ENCODE peak calls at places on chromosomes 3 and 15, in ten cellular contexts. O, B, Z, T, H, Q, F, M, P and L are unnamed samples.

GRCh38 chr3:122331886-122332285 is 6.8 kb downstream of the CSTA start:
- DNase-seq in O (no peak), B (peak), Z (no peak), T (no peak), H (no peak), Q (no peak), F (no peak), M (no peak), P (no peak), L (no peak)

GRCh38 chr15:79090487-79091203 is at the start of gene RASGRF1:
- DNase-seq in O (no peak), B (peak), Z (no peak), T (peak), H (no peak), Q (no peak), F (no peak), M (no peak), P (peak), L (no peak)

GRCh38 chr15:25783607-25784131 is 79.5 kb downstream of the ATP10A start:
- DNase-seq in O (no peak), B (peak), Z (no peak), T (no peak), H (peak), Q (no peak), F (peak), M (no peak), P (no peak), L (no peak)

GRCh38 chr3:72151465-72152238 is 366.7 kb upstream of the PROK2 start:
- DNase-seq in O (no peak), B (no peak), Z (no peak), T (no peak), H (no peak), Q (no peak), F (no peak), M (no peak), P (no peak), L (no peak)

GRCh38 chr15:45129651-45130129 is at the start of the genes DUOX1 and DUOXA1:
- DNase-seq in O (peak), B (peak), Z (no peak), T (no peak), H (no peak), Q (peak), F (no peak), M (no peak), P (peak), L (peak)

GRCh38 chr15:42721016-42721415 is 15.9 kb downstream of the CDAN1 start:
- DNase-seq in O (no peak), B (no peak), Z (no peak), T (no peak), H (no peak), Q (no peak), F (no peak), M (no peak), P (no peak), L (no peak)

GRCh38 chr15:38053244-38053643 is 118.8 kb downstream of the TMCO5A start:
- DNase-seq in O (no peak), B (no peak), Z (no peak), T (no peak), H (no peak), Q (no peak), F (no peak), M (no peak), P (no peak), L (no peak)

GRCh38 chr3:192901435-192901834 is 16.2 kb downstream of the MB21D2 start:
- DNase-seq in O (no peak), B (no peak), Z (no peak), T (no peak), H (no peak), Q (no peak), F (no peak), M (no peak), P (no peak), L (no peak)

GRCh38 chr3:50568947-50569749 is at the start of gene HEMK1:
- DNase-seq in O (peak), B (peak), Z (peak), T (no peak), H (peak), Q (peak), F (peak), M (peak), P (peak), L (peak)

GRCh38 chr15:37099321-37100108 is 834 bp downstream of the MEIS2 start:
- DNase-seq in O (peak), B (peak), Z (no peak), T (no peak), H (peak), Q (no peak), F (no peak), M (no peak), P (no peak), L (no peak)

GRCh38 chr15:77292924-77293558 is 126.9 kb downstream of the PEAK1 start:
- DNase-seq in O (no peak), B (no peak), Z (no peak), T (no peak), H (no peak), Q (no peak), F (no peak), M (no peak), P (no peak), L (no peak)

GRCh38 chr3:185688808-185689207 is 102.7 kb downstream of the SENP2 start:
- DNase-seq in O (peak), B (no peak), Z (no peak), T (no peak), H (no peak), Q (no peak), F (no peak), M (peak), P (peak), L (no peak)

GRCh38 chr3:8442993-8443670 is 58.5 kb upstream of the LMCD1 start:
- DNase-seq in O (no peak), B (no peak), Z (no peak), T (no peak), H (no peak), Q (no peak), F (no peak), M (no peak), P (no peak), L (no peak)

GRCh38 chr15:45326280-45326679 is 52.1 kb downstream of the GATM start:
- DNase-seq in O (no peak), B (peak), Z (no peak), T (no peak), H (no peak), Q (no peak), F (no peak), M (no peak), P (no peak), L (no peak)

GRCh38 chr3:70546679-70547078 is 234.2 kb upstream of the MDFIC2 start:
- DNase-seq in O (no peak), B (no peak), Z (no peak), T (no peak), H (no peak), Q (no peak), F (no peak), M (no peak), P (no peak), L (no peak)

GRCh38 chr3:10551821-10552630 is 46.6 kb upstream of the ATP2B2 start:
- DNase-seq in O (peak), B (no peak), Z (peak), T (peak), H (peak), Q (no peak), F (peak), M (no peak), P (peak), L (no peak)

GRCh38 chr3:192833177-192833890 is 84.3 kb downstream of the MB21D2 start:
- DNase-seq in O (no peak), B (no peak), Z (no peak), T (no peak), H (no peak), Q (no peak), F (no peak), M (no peak), P (no peak), L (no peak)

GRCh38 chr3:170745211-170745718 is 124.7 kb downstream of the RPL22L1 start:
- DNase-seq in O (no peak), B (no peak), Z (no peak), T (no peak), H (no peak), Q (no peak), F (no peak), M (no peak), P (no peak), L (no peak)

GRCh38 chr3:101803152-101803782 is 24.3 kb downstream of the NXPE3 start:
- DNase-seq in O (peak), B (peak), Z (peak), T (no peak), H (peak), Q (peak), F (no peak), M (no peak), P (peak), L (peak)

GRCh38 chr15:84992157-84992940 is 10.7 kb downstream of the PDE8A start:
- DNase-seq in O (peak), B (no peak), Z (no peak), T (no peak), H (no peak), Q (no peak), F (no peak), M (peak), P (no peak), L (no peak)

GRCh38 chr3:104514776-104515175 is 851.9 kb upstream of the ALCAM start:
- DNase-seq in O (no peak), B (no peak), Z (no peak), T (no peak), H (no peak), Q (no peak), F (no peak), M (no peak), P (no peak), L (no peak)

GRCh38 chr15:25734680-25735355 is 128.3 kb downstream of the ATP10A start:
- DNase-seq in O (no peak), B (no peak), Z (no peak), T (peak), H (peak), Q (peak), F (no peak), M (no peak), P (no peak), L (no peak)

GRCh38 chr3:4071481-4072184 is 231.5 kb upstream of the SETMAR start:
- DNase-seq in O (no peak), B (peak), Z (no peak), T (no peak), H (no peak), Q (peak), F (no peak), M (no peak), P (no peak), L (no peak)

GRCh38 chr3:55880357-55880756 is 393.3 kb upstream of the WNT5A start:
- DNase-seq in O (no peak), B (no peak), Z (no peak), T (no peak), H (no peak), Q (no peak), F (no peak), M (no peak), P (no peak), L (no peak)

GRCh38 chr3:149306751-149307434 is 26.5 kb downstream of the TM4SF18 start:
- DNase-seq in O (no peak), B (no peak), Z (no peak), T (no peak), H (no peak), Q (no peak), F (no peak), M (no peak), P (no peak), L (no peak)

GRCh38 chr15:89749951-89750559 is 994 bp downstream of the MESP1 start:
- DNase-seq in O (no peak), B (no peak), Z (no peak), T (no peak), H (no peak), Q (no peak), F (no peak), M (no peak), P (peak), L (no peak)

GRCh38 chr3:147117631-147118030 is 288.7 kb downstream of the ZIC4 start:
- DNase-seq in O (no peak), B (no peak), Z (no peak), T (no peak), H (no peak), Q (no peak), F (no peak), M (no peak), P (no peak), L (no peak)

GRCh38 chr3:99842826-99843589 is 25.3 kb downstream of the CMSS1 start:
- DNase-seq in O (peak), B (peak), Z (peak), T (no peak), H (no peak), Q (no peak), F (no peak), M (no peak), P (no peak), L (no peak)

GRCh38 chr3:124654470-124654845 is 75.8 kb upstream of the UMPS start:
- DNase-seq in O (no peak), B (no peak), Z (no peak), T (no peak), H (no peak), Q (no peak), F (no peak), M (no peak), P (no peak), L (no peak)

GRCh38 chr15:96457852-96458251 is 127.4 kb downstream of the NR2F2 start:
- DNase-seq in O (no peak), B (no peak), Z (no peak), T (no peak), H (no peak), Q (no peak), F (no peak), M (no peak), P (no peak), L (no peak)

GRCh38 chr3:70849911-70850699 is 537.7 kb upstream of the MDFIC2 start:
- DNase-seq in O (peak), B (no peak), Z (no peak), T (no peak), H (peak), Q (no peak), F (no peak), M (peak), P (no peak), L (peak)

GRCh38 chr15:87566236-87566635 is 690.3 kb downstream of the NTRK3 start:
- DNase-seq in O (no peak), B (no peak), Z (no peak), T (no peak), H (no peak), Q (no peak), F (no peak), M (no peak), P (no peak), L (no peak)

DNA sequence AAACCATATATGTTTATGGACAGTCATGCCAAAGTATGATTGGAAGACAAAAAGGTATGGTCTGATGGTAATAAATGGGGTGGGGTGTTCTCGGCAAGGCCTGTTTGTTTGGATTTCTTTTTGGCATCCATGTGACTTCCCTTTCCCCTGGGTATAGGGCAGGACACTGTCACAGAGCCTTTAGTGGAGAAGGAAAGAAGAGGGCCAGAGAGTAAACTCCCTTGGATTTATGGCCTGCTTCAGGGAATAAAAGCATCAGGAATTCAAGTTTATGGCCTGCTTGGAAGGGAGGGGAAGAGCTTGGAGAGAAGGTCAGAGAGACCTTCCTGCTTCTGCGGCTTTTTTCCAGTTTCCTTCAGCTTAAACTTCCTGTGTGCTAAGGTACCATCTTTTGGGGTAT is 179.4 kb upstream of the ADAMTS9 start:
- DNase-seq in O (no peak), B (no peak), Z (no peak), T (no peak), H (no peak), Q (no peak), F (no peak), M (no peak), P (no peak), L (no peak)
- H3K4me3 ChIP-seq in O (no peak), B (no peak), Z (no peak), T (no peak), H (no peak), Q (no peak), F (no peak), M (no peak), P (no peak), L (no peak)

GRCh38 chr3:23653647-23654525 is 151.9 kb upstream of the UBE2E1 start:
- DNase-seq in O (no peak), B (no peak), Z (no peak), T (no peak), H (no peak), Q (no peak), F (no peak), M (no peak), P (no peak), L (no peak)
- TF ChIP-seq POLR2AphosphoS5 in O (no peak), B (no peak), Z (no peak), T (no peak), H (no peak), Q (no peak), F (no peak), M (no peak), P (no peak), L (no peak)

GRCh38 chr3:43341788-43342187 is 55.4 kb downstream of the SNRK start:
- DNase-seq in O (no peak), B (no peak), Z (no peak), T (no peak), H (no peak), Q (no peak), F (no peak), M (no peak), P (no peak), L (no peak)
- H3K4me3 ChIP-seq in O (no peak), B (no peak), Z (no peak), T (no peak), H (no peak), Q (no peak), F (no peak), M (no peak), P (no peak), L (no peak)

DNA sequence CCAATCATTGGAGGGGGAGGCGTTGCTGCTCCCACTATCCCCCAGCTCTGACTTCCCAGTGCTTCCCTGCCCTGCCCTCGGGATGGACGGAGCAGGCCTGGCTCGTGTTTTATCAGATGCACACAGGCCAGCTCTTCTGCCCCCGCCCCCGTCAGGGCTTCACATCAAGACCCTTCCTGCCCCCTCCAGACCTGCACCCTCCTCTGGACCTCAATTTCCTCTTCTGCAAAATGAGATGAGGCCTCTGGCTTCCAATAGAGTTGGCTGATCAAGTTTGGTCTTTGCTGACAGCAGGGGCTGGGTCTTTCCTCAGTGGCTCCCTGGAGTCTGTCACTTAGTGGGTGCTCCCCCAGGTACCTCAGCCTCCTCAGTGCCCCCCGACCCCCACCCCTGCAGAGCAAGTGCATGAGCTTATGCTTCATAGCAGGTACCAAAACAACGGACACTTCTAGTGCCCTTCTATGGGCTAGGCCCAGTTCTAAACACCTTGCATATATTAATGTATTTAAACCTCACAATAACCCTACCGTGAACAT is 6.8 kb upstream of the PLXND1 start:
- DNase-seq in O (no peak), B (no peak), Z (no peak), T (no peak), H (no peak), Q (no peak), F (no peak), M (no peak), P (no peak), L (no peak)
- TF ChIP-seq POLR2AphosphoS5 in O (no peak), B (no peak), Z (no peak), T (no peak), H (no peak), Q (no peak), F (no peak), M (no peak), P (no peak), L (no peak)

GRCh38 chr15:31473384-31474058 is 146.9 kb downstream of the KLF13 start:
- DNase-seq in O (no peak), B (no peak), Z (no peak), T (no peak), H (no peak), Q (peak), F (peak), M (no peak), P (no peak), L (no peak)

GRCh38 chr15:31472636-31473383 is 146.2 kb downstream of the KLF13 start:
- DNase-seq in O (no peak), B (no peak), Z (no peak), T (no peak), H (no peak), Q (peak), F (peak), M (no peak), P (no peak), L (no peak)

GRCh38 chr15:31476411-31476810 is 149.8 kb downstream of the KLF13 start:
- DNase-seq in O (no peak), B (no peak), Z (no peak), T (no peak), H (peak), Q (peak), F (peak), M (no peak), P (no peak), L (no peak)

GRCh38 chr15:31471731-31472430 is 145.2 kb downstream of the KLF13 start:
- DNase-seq in O (no peak), B (no peak), Z (no peak), T (no peak), H (no peak), Q (no peak), F (peak), M (no peak), P (peak), L (no peak)

DNA sequence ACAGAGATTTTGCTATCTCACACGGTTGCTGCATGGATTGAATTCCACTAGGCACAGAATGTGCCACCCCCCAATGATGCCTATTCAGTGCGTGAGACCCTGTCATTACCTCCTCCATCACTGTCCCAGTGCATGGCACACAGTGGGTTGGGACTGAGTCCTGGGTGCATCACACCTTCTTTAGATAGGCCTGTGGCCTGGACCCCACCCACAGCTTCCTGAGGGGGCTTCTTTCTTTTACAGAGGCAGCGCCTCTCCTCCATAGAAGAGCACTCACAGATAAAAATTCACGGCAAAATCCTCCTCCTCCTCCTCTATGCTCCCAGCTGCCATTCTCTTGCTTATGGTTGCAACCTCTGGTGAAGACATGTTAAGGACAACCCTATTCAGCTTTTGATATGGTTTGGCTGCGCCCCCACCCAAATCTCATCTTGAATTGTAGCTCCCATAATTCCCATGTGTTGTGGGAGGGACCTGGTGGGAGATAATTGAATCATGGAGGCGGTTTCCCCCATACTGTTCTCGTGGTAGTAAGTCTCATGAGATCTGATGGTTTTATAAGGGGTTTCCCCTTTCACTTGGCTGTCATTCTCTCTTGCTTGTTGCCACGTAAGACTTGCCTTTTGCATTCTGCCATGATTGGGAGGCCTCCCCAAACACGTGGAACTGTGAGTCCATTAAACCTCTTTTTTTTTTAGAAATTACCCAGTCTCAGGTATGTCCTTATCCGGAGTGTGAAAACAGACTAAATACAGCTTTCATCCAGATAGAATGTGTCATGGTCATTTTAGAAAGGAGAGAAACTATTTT is 147.6 kb downstream of the KLF13 start:
- DNase-seq in O (no peak), B (no peak), Z (no peak), T (no peak), H (no peak), Q (peak), F (peak), M (no peak), P (no peak), L (no peak)
- H3K4me3 ChIP-seq in O (no peak), B (no peak), Z (no peak), T (no peak), H (no peak), Q (no peak), F (no peak), M (no peak), P (no peak), L (no peak)

GRCh38 chr3:133570937-133571320 is 2.6 kb upstream of the CDV3 start:
- DNase-seq in O (no peak), B (no peak), Z (no peak), T (no peak), H (no peak), Q (no peak), F (no peak), M (no peak), P (no peak), L (no peak)

GRCh38 chr3:133570139-133570936 is 3.1 kb upstream of the CDV3 start:
- DNase-seq in O (peak), B (peak), Z (no peak), T (no peak), H (no peak), Q (no peak), F (no peak), M (no peak), P (peak), L (peak)

GRCh38 chr3:133573054-133573628 is 345 bp upstream of the CDV3 start:
- DNase-seq in O (peak), B (peak), Z (peak), T (peak), H (peak), Q (peak), F (peak), M (peak), P (peak), L (peak)

GRCh38 chr3:133572158-133573053 is 1.1 kb upstream of the CDV3 start:
- DNase-seq in O (no peak), B (peak), Z (peak), T (no peak), H (no peak), Q (peak), F (no peak), M (no peak), P (no peak), L (no peak)

GRCh38 chr3:133568294-133569014 is 5.0 kb upstream of the CDV3 start:
- DNase-seq in O (peak), B (no peak), Z (no peak), T (no peak), H (no peak), Q (no peak), F (no peak), M (peak), P (no peak), L (no peak)
- TF ChIP-seq POLR2AphosphoS5 in O (no peak), B (no peak), Z (no peak), T (no peak), H (no peak), Q (no peak), F (no peak), M (no peak), P (no peak), L (no peak)